ENCODE peak calls at places on chromosomes 13 and 19, in six cellular contexts. V, C, M, H, S and D are unnamed samples.
A peak's percentile ranks its signal among the peaks of the same experiment; 100 is the strongest.

GRCh38 chr13:103066079-103066880 is at the start of gene SLC10A2:
- DNase-seq in C (no peak), H (no peak), S (no peak), M (no peak), V (no peak), D (no peak)

GRCh38 chr19:18745012-18745735 is 45.9 kb downstream of the COMP start:
- DNase-seq in V (no peak), M (no peak), C (no peak), H (no peak), S (no peak), D (no peak)

GRCh38 chr19:48102870-48103751 is 7.5 kb downstream of the PLA2G4C start:
- DNase-seq in V (peak; percentile 66), M (no peak), C (peak; percentile 35), S (no peak), H (peak; percentile 34), D (peak; percentile 71)

GRCh38 chr19:30688696-30689095 is 316.5 kb downstream of the ZNF536 start:
- DNase-seq in M (no peak), V (no peak), H (no peak), S (no peak), C (no peak), D (no peak)

GRCh38 chr19:48842744-48843162 is 6.5 kb upstream of the HSD17B14 start:
- DNase-seq in M (no peak), V (peak; percentile 63), S (no peak), C (peak; percentile 51), H (peak; percentile 78), D (peak; percentile 84)

GRCh38 chr13:112883241-112883945 is 85.6 kb upstream of the MCF2L start:
- DNase-seq in S (no peak), V (no peak), H (no peak), M (no peak), C (no peak), D (no peak)

GRCh38 chr19:15288146-15288963 is 44.0 kb downstream of the BRD4 start:
- DNase-seq in M (no peak), C (no peak), S (no peak), H (no peak), V (no peak), D (peak; percentile 20)

GRCh38 chr13:49218493-49219051 is 1.6 kb upstream of the MLNR start:
- DNase-seq in H (no peak), M (no peak), S (no peak), V (peak; percentile 29), C (no peak), D (peak; percentile 7)

GRCh38 chr13:45416521-45417125 is 1.6 kb downstream of the SLC25A30 start:
- DNase-seq in C (no peak), S (no peak), H (no peak), V (no peak), M (no peak), D (no peak)

GRCh38 chr19:23790641-23791488 is 32.2 kb upstream of the ZNF681 start:
- DNase-seq in S (no peak), V (no peak), C (no peak), H (no peak), M (no peak), D (no peak)

GRCh38 chr13:28609936-28610335 is 49.0 kb upstream of the POMP start:
- DNase-seq in H (no peak), C (no peak), M (no peak), V (peak; percentile 42), S (no peak), D (no peak)

GRCh38 chr13:98411617-98412310 is 165.1 kb downstream of the STK24 start:
- DNase-seq in V (peak; percentile 56), S (no peak), C (no peak), M (no peak), H (no peak), D (no peak)

GRCh38 chr19:54418030-54418929 is 3.0 kb downstream of the TTYH1 start:
- DNase-seq in H (no peak), C (peak; percentile 39), M (no peak), S (no peak), V (peak; percentile 52), D (no peak)

GRCh38 chr13:45895880-45896279 is 44.3 kb upstream of the SIAH3 start:
- DNase-seq in V (no peak), H (no peak), S (no peak), C (no peak), M (no peak), D (no peak)

GRCh38 chr19:29694669-29695627 is 20.1 kb downstream of the C19orf12 start:
- DNase-seq in S (peak; percentile 37), V (peak; percentile 76), C (peak; percentile 89), H (peak; percentile 69), M (peak; percentile 82), D (peak; percentile 64)

GRCh38 chr19:12933287-12934072 is at the start of gene FARSA:
- DNase-seq in V (peak; percentile 94), H (peak; percentile 88), S (peak; percentile 64), C (peak; percentile 90), M (peak; percentile 81), D (peak; percentile 93)

GRCh38 chr13:114140131-114140908 is 7.9 kb upstream of the RASA3 start:
- DNase-seq in H (no peak), V (no peak), C (no peak), M (no peak), S (no peak), D (peak; percentile 27)

GRCh38 chr13:113794086-113794485 is 35.1 kb downstream of the TMEM255B start:
- DNase-seq in M (no peak), H (no peak), V (no peak), C (no peak), S (no peak), D (no peak)

GRCh38 chr13:41188584-41188983 is 5.8 kb downstream of the KBTBD7 start:
- DNase-seq in H (no peak), C (no peak), V (peak; percentile 66), S (no peak), M (no peak), D (no peak)

GRCh38 chr19:2186071-2186846 is 22.5 kb downstream of the DOT1L start:
- DNase-seq in V (peak; percentile 91), S (no peak), M (no peak), C (no peak), H (no peak), D (no peak)

GRCh38 chr13:114031631-114032030 is 57.8 kb upstream of the C13orf46 start:
- DNase-seq in H (no peak), S (no peak), C (no peak), V (no peak), M (no peak), D (no peak)

GRCh38 chr13:97911311-97912138 is 42.0 kb upstream of the IPO5 start:
- DNase-seq in C (peak; percentile 4), S (no peak), V (no peak), H (peak; percentile 5), M (no peak), D (peak; percentile 28)

GRCh38 chr13:109781384-109782065 is 4.9 kb downstream of the IRS2 start:
- DNase-seq in C (no peak), M (no peak), V (no peak), H (no peak), S (no peak), D (no peak)

GRCh38 chr13:109786457-109787134 is at the start of gene IRS2:
- DNase-seq in S (peak; percentile 84), C (peak; percentile 86), V (peak; percentile 96), H (peak; percentile 76), M (peak; percentile 90), D (peak; percentile 95)

GRCh38 chr13:52103386-52103785 is 25.5 kb downstream of the NEK5 start:
- DNase-seq in V (no peak), H (no peak), M (no peak), S (no peak), C (no peak), D (no peak)